ENCODE peak calls at places on chromosomes 12 and 14, in six cellular contexts. H is WTC11, K is GM12878, X is HCT116, B is K562, Q is HepG2. U is an unnamed sample.

GRCh38 chr12:48165089-48166031 is 8.0 kb upstream of the ASB8 start:
- DNase-seq in H (peak; percentile 28), K (peak; percentile 45), X (peak; percentile 57), B (peak; percentile 62), Q (peak; percentile 44), U (no peak)

GRCh38 chr12:29961231-29961630 is 177.5 kb upstream of the TMTC1 start:
- DNase-seq in H (no peak), K (no peak), X (no peak), B (no peak), Q (no peak), U (no peak)

GRCh38 chr14:59098377-59098776 is 90.1 kb upstream of the DAAM1 start:
- DNase-seq in H (no peak), K (no peak), X (no peak), B (no peak), Q (no peak), U (no peak)

GRCh38 chr12:91877022-91877421 is 268.6 kb downstream of the BTG1 start:
- DNase-seq in H (no peak), K (peak; percentile 20), X (no peak), B (no peak), Q (no peak), U (no peak)

GRCh38 chr14:80037349-80037748 is 174.0 kb downstream of the DIO2 start:
- DNase-seq in H (no peak), K (no peak), X (no peak), B (no peak), Q (no peak), U (no peak)

GRCh38 chr12:4221157-4221556 is 52.4 kb upstream of the CCND2 start:
- DNase-seq in H (no peak), K (no peak), X (no peak), B (no peak), Q (no peak), U (no peak)

GRCh38 chr14:49879683-49880204 is 13.1 kb upstream of the ARF6 start:
- DNase-seq in H (peak; percentile 67), K (no peak), X (peak; percentile 95), B (peak; percentile 72), Q (peak; percentile 80), U (peak; percentile 67)

GRCh38 chr12:103680591-103681065 is 93.6 kb downstream of the STAB2 start:
- DNase-seq in H (no peak), K (no peak), X (no peak), B (peak; percentile 53), Q (no peak), U (no peak)

GRCh38 chr14:58944226-58944769 is 244.2 kb upstream of the DAAM1 start:
- DNase-seq in H (peak; percentile 34), K (no peak), X (no peak), B (no peak), Q (no peak), U (no peak)

GRCh38 chr12:27817761-27818160 is 37.7 kb upstream of the MANSC4 start:
- DNase-seq in H (no peak), K (no peak), X (no peak), B (no peak), Q (no peak), U (no peak)

GRCh38 chr12:14261096-14261495 is 104.4 kb upstream of the ATF7IP start:
- DNase-seq in H (peak; percentile 26), K (no peak), X (no peak), B (no peak), Q (no peak), U (no peak)
- TF ChIP-seq ATF3 in H (no peak), K (no peak), X (no peak), B (no peak), Q (no peak), U (no peak)

GRCh38 chr14:40218282-40218941 is 786.2 kb upstream of the FBXO33 start:
- DNase-seq in H (no peak), K (no peak), X (no peak), B (no peak), Q (no peak), U (no peak)
- TF ChIP-seq ATF3 in H (no peak), K (no peak), X (no peak), B (no peak), Q (no peak), U (no peak)

DNA sequence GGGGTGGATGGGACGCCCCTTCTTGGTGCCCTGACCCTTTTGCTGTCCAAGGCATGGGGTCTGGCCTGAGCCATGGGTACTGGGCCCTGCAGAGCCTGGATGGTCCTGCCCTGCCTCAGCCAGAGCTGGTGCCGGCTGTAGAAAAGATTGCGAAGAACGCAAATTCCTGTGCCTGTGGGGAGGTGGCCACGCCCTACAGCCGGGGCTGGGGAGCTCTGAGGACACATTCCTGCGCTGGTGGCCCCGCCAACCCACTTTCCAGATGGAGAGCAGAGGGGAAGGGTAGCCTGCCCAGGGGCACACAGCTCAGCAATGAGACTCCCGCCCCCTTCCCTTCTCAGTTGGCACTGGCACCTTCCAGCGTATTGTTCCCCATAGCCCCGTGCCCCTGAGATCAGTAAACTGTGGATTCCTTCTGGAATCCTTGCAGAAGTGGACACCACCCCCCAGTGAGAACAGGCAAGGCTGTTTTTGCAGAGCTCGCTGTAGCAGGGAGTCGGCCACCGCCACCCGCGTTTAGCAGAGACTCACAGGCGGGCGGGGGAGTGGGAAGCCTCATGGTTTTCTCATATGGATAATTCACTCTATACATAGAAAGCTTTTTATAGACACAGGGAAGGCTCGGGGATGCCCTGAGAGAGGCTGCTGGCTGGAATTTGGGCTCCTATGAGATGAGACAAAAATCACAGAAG is 8.6 kb downstream of the INF2 start:
- DNase-seq in H (no peak), K (no peak), X (no peak), B (no peak), Q (no peak), U (no peak)
- TF ChIP-seq ATF3 in H (no peak), K (no peak), X (no peak), B (no peak), Q (no peak), U (no peak)

GRCh38 chr14:43898709-43899108 is 608.4 kb downstream of the FSCB start:
- DNase-seq in H (no peak), K (no peak), X (no peak), B (no peak), Q (peak; percentile 16), U (no peak)
- TF ChIP-seq ATF3 in H (no peak), K (no peak), X (no peak), B (no peak), Q (no peak), U (no peak)

GRCh38 chr12:22437031-22437806 is 102.7 kb upstream of the ST8SIA1 start:
- DNase-seq in H (no peak), K (no peak), X (no peak), B (no peak), Q (no peak), U (no peak)
- TF ChIP-seq ATF3 in H (no peak), K (no peak), X (no peak), B (no peak), Q (no peak), U (no peak)

GRCh38 chr12:109764123-109764522 is 50.5 kb downstream of the FAM222A start:
- DNase-seq in H (no peak), K (no peak), X (no peak), B (peak; percentile 37), Q (no peak), U (no peak)
- TF ChIP-seq ATF3 in H (no peak), K (no peak), X (no peak), B (no peak), Q (no peak), U (no peak)

U was measured in H1.